ENCODE peak calls at places on chromosome 9, in eight cellular contexts. Y, W, R, Q, S, M, G and A are unnamed samples.

GRCh38 chr9:105359899-105360298 is 87.9 kb upstream of the FSD1L start:
- DNase-seq in Q (no peak), G (no peak), R (no peak), S (no peak), Y (no peak), M (no peak), W (no peak), A (no peak)

GRCh38 chr9:37290881-37291485 is 131.5 kb upstream of the GRHPR start:
- DNase-seq in W (no peak), Q (peak; percentile 7), M (no peak), R (no peak), S (no peak), G (peak; percentile 52), Y (no peak), A (no peak)

GRCh38 chr9:69391946-69392345 is 66.9 kb downstream of the ENTREP1 start:
- DNase-seq in Y (no peak), Q (no peak), W (peak; percentile 68), G (no peak), R (no peak), M (peak; percentile 76), S (no peak), A (no peak)

GRCh38 chr9:77375956-77376532 is 198.7 kb downstream of the VPS13A start:
- DNase-seq in Y (no peak), R (no peak), Q (no peak), G (no peak), S (no peak), W (no peak), M (no peak), A (no peak)

GRCh38 chr9:114405294-114406034 is 17.7 kb upstream of the AKNA start:
- DNase-seq in Y (peak; percentile 67), S (peak; percentile 76), W (peak; percentile 84), R (peak; percentile 88), G (peak; percentile 73), M (peak; percentile 74), Q (peak; percentile 88), A (peak; percentile 81)

GRCh38 chr9:136587944-136588662 is 42.3 kb upstream of the NOTCH1 start:
- DNase-seq in G (no peak), Q (no peak), Y (no peak), W (peak; percentile 73), M (no peak), R (no peak), S (no peak), A (no peak)

GRCh38 chr9:27817747-27818146 is 244.5 kb upstream of the C9orf72 start:
- DNase-seq in Q (no peak), Y (no peak), M (no peak), S (no peak), G (no peak), R (no peak), W (no peak), A (no peak)

GRCh38 chr9:136172412-136173079 is 32.4 kb downstream of the LHX3 start:
- DNase-seq in W (no peak), M (no peak), R (no peak), S (no peak), Q (no peak), G (no peak), Y (no peak), A (no peak)

GRCh38 chr9:91533382-91533781 is 109.8 kb upstream of the NFIL3 start:
- DNase-seq in M (no peak), S (no peak), W (no peak), G (peak; percentile 22), Y (no peak), Q (no peak), R (no peak), A (no peak)

GRCh38 chr9:79209012-79209411 is 362.8 kb upstream of the TLE4 start:
- DNase-seq in R (no peak), S (no peak), Y (no peak), Q (no peak), W (no peak), M (no peak), G (no peak), A (no peak)

GRCh38 chr9:92954078-92954861 is 6.9 kb downstream of the FGD3 start:
- DNase-seq in S (peak; percentile 95), M (peak; percentile 47), Q (no peak), W (peak; percentile 85), Y (peak; percentile 66), G (peak; percentile 91), R (peak; percentile 85), A (no peak)

GRCh38 chr9:94862242-94862610 is 135.7 kb downstream of the AOPEP start:
- DNase-seq in M (no peak), Y (no peak), Q (no peak), R (no peak), W (no peak), G (no peak), S (no peak), A (no peak)

GRCh38 chr9:94859891-94860290 is 133.4 kb downstream of the AOPEP start:
- DNase-seq in S (no peak), Y (no peak), R (no peak), M (no peak), G (no peak), W (no peak), Q (no peak), A (no peak)

GRCh38 chr9:94859226-94859625 is 132.7 kb downstream of the AOPEP start:
- DNase-seq in Y (no peak), R (no peak), W (no peak), Q (no peak), S (no peak), M (no peak), G (no peak), A (no peak)

GRCh38 chr9:94861589-94862241 is 135.2 kb downstream of the AOPEP start:
- DNase-seq in R (peak; percentile 35), G (peak; percentile 43), M (no peak), Q (peak; percentile 57), W (no peak), Y (no peak), S (peak; percentile 42), A (no peak)

DNA sequence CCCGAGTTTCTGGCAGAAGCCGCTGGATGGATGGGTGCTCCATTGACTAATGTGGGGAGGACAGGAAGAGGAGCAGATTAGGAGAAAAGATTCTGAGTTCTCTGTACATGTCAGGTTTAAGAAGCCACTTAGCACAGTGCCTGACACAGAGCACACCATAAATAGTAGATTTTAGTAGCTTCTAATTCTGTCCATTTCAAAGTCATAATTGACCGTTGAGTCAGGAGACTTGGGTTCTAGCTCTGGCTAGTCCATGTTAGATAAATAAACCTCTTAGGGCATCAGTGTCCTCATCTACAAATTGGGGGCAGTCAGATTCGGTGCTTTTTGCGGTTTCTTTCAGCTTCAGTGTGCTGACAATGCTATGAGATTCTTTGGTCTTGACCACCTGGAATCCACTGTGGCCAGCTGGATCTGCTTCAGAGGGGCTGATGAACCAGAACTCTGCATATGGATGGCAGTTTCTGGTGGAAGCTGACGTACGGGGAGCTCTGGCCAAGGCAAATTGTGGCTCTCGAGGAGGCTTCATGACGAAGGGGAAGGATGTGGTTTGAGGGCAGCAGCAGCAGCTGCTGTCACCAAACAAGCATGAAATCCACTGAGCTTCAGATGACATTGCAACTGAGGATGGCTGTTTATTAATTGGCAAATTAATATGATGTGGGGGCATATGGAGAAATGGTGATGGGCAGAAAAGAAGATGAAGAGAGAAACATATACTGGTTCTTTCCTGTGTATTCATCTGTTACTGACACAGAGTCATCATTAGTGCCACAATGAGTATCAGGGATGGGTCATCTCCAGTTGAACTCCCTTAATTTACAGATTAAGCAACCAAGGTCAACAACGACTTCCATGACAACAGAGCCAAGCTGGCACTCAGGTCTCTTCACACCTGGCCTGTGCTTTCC is 134.4 kb downstream of the AOPEP start:
- DNase-seq in G (no peak), M (no peak), Y (peak; percentile 55), R (peak; percentile 66), Q (no peak), S (peak; percentile 87), W (no peak), A (no peak)
- H3K4me3 ChIP-seq in G (no peak overlapping the region), M (no peak overlapping the region), Y (peak overlapping the region; percentile 50), R (no peak overlapping the region), Q (no peak overlapping the region), S (no peak overlapping the region), W (no peak overlapping the region), A (no peak overlapping the region)

GRCh38 chr9:20271107-20271506 is 351.2 kb downstream of the MLLT3 start:
- DNase-seq in Y (no peak), G (no peak), M (no peak), W (no peak), Q (no peak), S (no peak), R (no peak), A (no peak)

GRCh38 chr9:20270176-20270575 is 352.1 kb downstream of the MLLT3 start:
- DNase-seq in M (no peak), Q (no peak), S (no peak), W (no peak), Y (no peak), R (no peak), G (no peak), A (no peak)

GRCh38 chr9:20271723-20272122 is 350.6 kb downstream of the MLLT3 start:
- DNase-seq in Y (no peak), G (no peak), M (no peak), S (no peak), W (no peak), R (no peak), Q (no peak), A (no peak)

GRCh38 chr9:20264896-20265295 is 357.4 kb downstream of the MLLT3 start:
- DNase-seq in R (no peak), W (no peak), S (no peak), M (no peak), Q (no peak), Y (no peak), G (no peak), A (no peak)

GRCh38 chr9:20269620-20270019 is 352.7 kb downstream of the MLLT3 start:
- DNase-seq in Y (no peak), S (no peak), Q (no peak), R (no peak), W (no peak), G (no peak), M (no peak), A (no peak)
- H3K9me3 ChIP-seq in Y (no peaks in the 10 kb centered on the region), S (no peaks in the 10 kb centered on the region), Q (no peaks in the 10 kb centered on the region), R (no peaks in the 10 kb centered on the region), W (no peaks in the 10 kb centered on the region), G (no peaks in the 10 kb centered on the region), M (no peaks in the 10 kb centered on the region), A (no peaks in the 10 kb centered on the region)

DNA sequence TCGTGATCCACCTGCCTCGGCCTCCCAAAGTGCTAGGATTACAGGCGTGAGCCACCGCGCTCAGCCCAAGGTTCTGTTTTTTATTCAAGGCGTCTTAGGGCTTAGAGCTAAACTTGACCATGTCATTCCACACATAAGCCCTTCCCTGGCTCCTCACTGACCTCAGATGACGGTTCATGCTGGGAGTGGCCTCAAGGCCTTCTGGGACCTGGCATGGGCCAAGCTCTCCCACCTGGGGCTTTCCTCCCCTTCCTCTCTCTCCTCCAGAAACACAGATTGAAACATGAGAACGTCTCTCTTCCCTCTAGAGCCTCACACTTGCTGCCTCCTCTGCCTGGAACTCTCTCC is 155.5 kb upstream of the IER5L start:
- DNase-seq in G (peak; percentile 70), Y (no peak), W (no peak), Q (peak; percentile 70), R (no peak), S (no peak), M (no peak), A (no peak)
- H3K4me3 ChIP-seq in G (peak overlapping the region; percentile 42), Y (no peak overlapping the region), W (peak overlapping the region; percentile 30), Q (no peak overlapping the region), R (no peak overlapping the region), S (no peak overlapping the region), M (no peak overlapping the region), A (no peak overlapping the region)

DNA sequence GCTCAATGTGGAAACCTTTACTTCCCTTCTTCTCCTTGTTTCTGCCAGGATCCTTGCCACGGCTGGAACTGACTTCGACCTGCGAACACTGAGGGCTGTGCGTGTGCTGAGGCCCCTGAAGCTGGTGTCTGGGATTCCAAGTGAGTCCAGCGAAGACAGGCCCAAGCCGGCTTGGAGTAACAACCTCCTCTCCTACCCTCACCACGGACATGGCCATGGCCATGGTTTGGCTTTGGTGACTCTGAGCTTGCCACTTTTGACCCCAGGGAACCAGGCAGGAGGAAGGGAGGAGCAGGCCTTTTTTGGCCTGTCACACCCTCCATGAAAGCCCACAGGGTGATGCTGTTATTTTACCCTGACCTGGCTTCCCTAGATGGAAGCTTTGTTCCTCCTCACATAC is 35.5 kb downstream of the CACNA1B start:
- DNase-seq in Q (no peak), G (no peak), S (no peak), W (no peak), M (no peak), R (no peak), Y (no peak), A (no peak)
- H3K9me3 ChIP-seq in Q (no peaks in the 10 kb centered on the region), G (no peaks in the 10 kb centered on the region), S (no peaks in the 10 kb centered on the region), W (no peaks in the 10 kb centered on the region), M (no peaks in the 10 kb centered on the region), R (no peaks in the 10 kb centered on the region), Y (no peaks in the 10 kb centered on the region), A (no peaks in the 10 kb centered on the region)